ENCODE peak calls at places on chromosomes 2 and 18, in ten cellular contexts. P is transverse colon, L is IMR-90, T is uterus, Z is gastrocnemius medialis, D is heart left ventricle, Q is tibial nerve, O is HCT116, F is sigmoid colon, J is GM12878. V is an unnamed sample. For H3K36me3, the result is how much of the 10 kb centered on the place peaks cover.

GRCh38 chr2:146748046-146748445 is 1096.8 kb upstream of the ACVR2A start:
- DNase-seq in Z (no peak), F (no peak), Q (no peak), L (no peak), O (no peak), T (no peak), D (no peak), P (no peak), J (no peak), V (no peak)

GRCh38 chr2:12931211-12931844 is 214.6 kb downstream of the TRIB2 start:
- DNase-seq in L (peak), D (peak), J (no peak), F (no peak), O (peak), T (peak), Z (no peak), Q (no peak), P (no peak), V (no peak)

GRCh38 chr18:6482198-6482977 is 67.7 kb upstream of the L3MBTL4 start:
- DNase-seq in P (peak), D (peak), F (peak), T (peak), Q (peak), J (no peak), Z (peak), L (peak), O (no peak), V (peak)

GRCh38 chr2:10454505-10454904 is 6.4 kb upstream of the ODC1 start:
- DNase-seq in T (no peak), Z (peak), F (peak), J (no peak), D (no peak), L (no peak), O (no peak), Q (no peak), P (no peak), V (peak)

GRCh38 chr2:156471772-156472171 is 35.6 kb downstream of the GPD2 start:
- DNase-seq in F (no peak), T (no peak), J (no peak), Z (no peak), O (no peak), L (no peak), P (no peak), Q (no peak), D (no peak), V (no peak)

GRCh38 chr2:8087480-8087840 is 594.4 kb upstream of the ID2 start:
- DNase-seq in O (no peak), L (no peak), Q (no peak), P (no peak), F (no peak), T (no peak), Z (no peak), D (no peak), J (no peak), V (no peak)

GRCh38 chr2:179579744-179580143 is 281.7 kb downstream of the ZNF385B start:
- DNase-seq in D (no peak), F (no peak), T (no peak), P (no peak), Z (no peak), L (no peak), Q (no peak), J (no peak), O (no peak), V (no peak)

GRCh38 chr2:148282201-148282600 is 261.3 kb downstream of the MBD5 start:
- DNase-seq in Q (no peak), L (peak), J (no peak), O (no peak), Z (no peak), D (no peak), T (no peak), P (no peak), F (no peak), V (no peak)

GRCh38 chr2:75047907-75048625 is 89.6 kb downstream of the POLE4 start:
- DNase-seq in Z (peak), L (peak), J (no peak), Q (no peak), P (no peak), F (no peak), D (no peak), O (no peak), T (no peak), V (no peak)

GRCh38 chr2:114442545-114442944 is at the start of gene DPP10:
- DNase-seq in J (no peak), D (peak), Q (no peak), T (no peak), Z (no peak), O (no peak), L (peak), F (no peak), P (peak), V (no peak)

GRCh38 chr18:58993260-58993659 is 128.6 kb downstream of the ZNF532 start:
- DNase-seq in T (no peak), Z (no peak), Q (no peak), J (no peak), O (no peak), F (no peak), D (peak), P (no peak), L (peak), V (no peak)

GRCh38 chr18:31273812-31274527 is 44.0 kb upstream of the DSG1 start:
- DNase-seq in F (no peak), Q (no peak), J (no peak), L (no peak), D (no peak), T (no peak), P (peak), O (no peak), Z (no peak), V (no peak)

GRCh38 chr2:18795881-18796280 is 206.5 kb upstream of the NT5C1B start:
- DNase-seq in L (peak), J (no peak), Z (no peak), P (no peak), Q (no peak), F (no peak), O (no peak), D (no peak), T (no peak), V (no peak)

GRCh38 chr2:137928547-137929503 is 35.4 kb upstream of the HNMT start:
- DNase-seq in Q (no peak), D (no peak), O (no peak), T (no peak), P (no peak), Z (no peak), F (no peak), L (peak), J (no peak), V (no peak)

GRCh38 chr2:211085056-211085680 is 528.8 kb downstream of the CPS1 start:
- DNase-seq in Q (peak), L (peak), J (no peak), Z (no peak), D (no peak), P (no peak), O (peak), F (no peak), T (no peak), V (no peak)

GRCh38 chr2:119650206-119650605 is 28.8 kb upstream of the TMEM177 start:
- DNase-seq in Z (no peak), J (no peak), P (no peak), Q (no peak), T (no peak), D (no peak), O (no peak), F (no peak), L (no peak), V (no peak)

GRCh38 chr2:210022824-210023223 is 20.4 kb downstream of the RPE start:
- DNase-seq in O (no peak), P (no peak), T (no peak), D (no peak), Z (no peak), J (no peak), F (no peak), Q (no peak), L (no peak), V (no peak)
- H3K36me3 ChIP-seq in O (under half), P (under half), T (under half), D (half or more), Z (under half), J (under half), F (under half), Q (under half), L (under half), V (half or more)

DNA sequence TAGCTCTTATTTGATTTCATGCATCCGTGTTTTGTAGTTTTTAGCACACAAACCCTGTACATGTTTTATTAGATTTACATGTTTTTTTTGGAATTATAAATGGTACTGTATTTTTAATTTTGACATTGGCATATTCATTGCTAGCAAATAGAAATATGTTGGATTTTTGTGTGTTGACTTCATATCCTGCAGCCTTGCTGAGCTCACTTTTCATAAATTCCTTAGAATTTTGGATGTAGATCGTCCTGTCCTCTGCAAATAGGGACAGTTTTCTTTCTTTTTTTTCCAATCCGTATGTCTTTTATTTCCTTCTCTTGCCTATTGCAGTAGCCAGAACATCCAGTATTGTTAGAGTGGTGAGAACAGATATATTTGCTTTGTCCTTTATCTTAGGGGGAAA is 46.7 kb upstream of the GPR17 start:
- DNase-seq in O (no peak), T (no peak), Z (no peak), F (no peak), J (no peak), L (peak), Q (no peak), D (no peak), P (no peak), V (no peak)
- H3K27ac ChIP-seq in O (no peak), T (no peak), Z (no peak), F (no peak), J (no peak), L (no peak), Q (no peak), D (no peak), P (no peak), V (no peak)

GRCh38 chr2:187544371-187545080 is 9.7 kb downstream of the TFPI start:
- DNase-seq in T (peak), J (no peak), L (no peak), P (no peak), F (no peak), Z (no peak), Q (no peak), D (no peak), O (peak), V (no peak)

GRCh38 chr2:187542123-187542522 is 12.1 kb downstream of the TFPI start:
- DNase-seq in P (no peak), Q (no peak), F (no peak), J (no peak), Z (no peak), T (no peak), L (no peak), D (no peak), O (no peak), V (no peak)

GRCh38 chr2:187545238-187545751 is 8.9 kb downstream of the TFPI start:
- DNase-seq in O (no peak), T (no peak), Q (no peak), P (no peak), F (no peak), D (no peak), L (no peak), Z (no peak), J (no peak), V (no peak)

GRCh38 chr2:187541086-187542085 is 12.8 kb downstream of the TFPI start:
- DNase-seq in L (peak), F (no peak), J (no peak), D (peak), P (no peak), Q (peak), T (peak), Z (peak), O (peak), V (no peak)

DNA sequence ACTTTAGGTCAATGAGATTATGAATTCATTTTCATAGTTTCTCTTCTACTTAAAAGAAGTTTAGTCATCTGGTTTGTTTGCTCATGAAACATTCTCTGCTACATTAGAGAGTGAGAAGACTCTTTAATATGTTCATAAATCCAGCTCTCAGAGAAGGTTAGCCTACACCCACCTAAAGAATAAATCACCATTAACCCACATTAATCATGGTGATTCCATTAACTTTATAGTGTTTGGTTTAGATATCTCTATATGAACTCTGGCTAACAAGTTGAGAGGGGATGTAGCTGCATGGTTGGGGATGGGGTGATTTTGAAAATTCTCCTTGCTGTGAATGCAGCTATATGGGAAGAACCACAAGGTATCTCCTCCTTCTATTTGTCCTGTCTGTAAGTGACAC is 10.7 kb downstream of the TFPI start:
- DNase-seq in J (no peak), Q (no peak), T (no peak), P (no peak), O (no peak), Z (no peak), D (no peak), F (no peak), L (no peak), V (no peak)
- TF ChIP-seq POLR2A in J (no peak), Q (no peak), T (no peak), P (no peak), O (no peak), Z (no peak), D (no peak), F (no peak), L (no peak), V (no peak)

GRCh38 chr2:86031606-86032005 is 74.1 kb downstream of the POLR1A start:
- DNase-seq in D (no peak), P (no peak), Q (no peak), Z (peak), J (no peak), T (no peak), O (no peak), F (no peak), L (no peak), V (no peak)
- H3K36me3 ChIP-seq in D (half or more), P (under half), Q (under half), Z (under half), J (half or more), T (under half), O (half or more), F (under half), L (half or more), V (half or more)

GRCh38 chr2:237665713-237666143 is 38.3 kb downstream of the LRRFIP1 start:
- DNase-seq in J (no peak), L (no peak), O (no peak), F (no peak), Q (no peak), T (no peak), P (no peak), Z (no peak), D (no peak), V (no peak)

GRCh38 chr2:237664151-237664550 is 36.8 kb downstream of the LRRFIP1 start:
- DNase-seq in T (no peak), J (no peak), Z (peak), F (no peak), L (no peak), Q (no peak), D (no peak), P (no peak), O (no peak), V (no peak)

GRCh38 chr2:237662671-237663093 is 35.3 kb downstream of the LRRFIP1 start:
- DNase-seq in L (peak), T (peak), D (peak), Q (peak), Z (peak), O (peak), J (no peak), F (peak), P (peak), V (peak)

GRCh38 chr2:237661799-237662328 is 34.5 kb downstream of the LRRFIP1 start:
- DNase-seq in L (no peak), Z (no peak), P (no peak), D (no peak), F (peak), T (peak), Q (no peak), O (no peak), J (no peak), V (no peak)

GRCh38 chr2:237663517-237663916 is 36.1 kb downstream of the LRRFIP1 start:
- DNase-seq in J (no peak), L (no peak), F (no peak), D (no peak), T (no peak), O (no peak), Z (no peak), Q (no peak), P (no peak), V (no peak)
- H3K27ac ChIP-seq in J (no peak), L (no peak), F (peak), D (peak), T (peak), O (no peak), Z (peak), Q (no peak), P (peak), V (peak)

GRCh38 chr2:138949517-138949916 is 169.3 kb upstream of the NXPH2 start:
- DNase-seq in L (no peak), J (no peak), O (peak), Z (no peak), Q (no peak), T (no peak), D (no peak), F (no peak), P (no peak), V (no peak)

GRCh38 chr2:138942466-138942865 is 162.3 kb upstream of the NXPH2 start:
- DNase-seq in Z (no peak), P (no peak), F (no peak), J (no peak), Q (no peak), T (no peak), L (no peak), O (no peak), D (no peak), V (no peak)

DNA sequence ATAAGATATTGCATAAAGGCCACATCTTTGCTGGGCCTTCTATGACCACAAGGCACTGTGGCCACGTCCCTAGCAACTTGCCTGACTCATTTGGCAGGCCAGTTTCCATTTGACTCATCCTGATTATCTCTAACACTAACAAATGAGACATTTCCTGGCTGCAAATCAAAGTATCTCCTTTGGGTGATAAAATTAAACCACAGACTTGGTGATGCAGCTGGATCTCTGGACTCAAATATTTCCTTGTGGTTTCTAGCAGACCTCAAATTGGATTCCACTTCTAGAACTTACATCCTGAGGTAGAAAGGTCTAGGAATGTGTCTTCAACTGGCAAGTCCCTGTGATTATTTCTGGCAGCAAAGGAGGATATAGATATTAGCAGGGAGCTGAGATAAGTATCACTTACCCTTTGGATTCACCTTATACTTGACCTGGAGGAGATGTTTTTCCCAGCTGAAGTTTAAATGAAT is 167.9 kb upstream of the NXPH2 start:
- DNase-seq in L (peak), P (no peak), T (no peak), F (no peak), J (no peak), O (peak), D (peak), Q (peak), Z (peak), V (no peak)
- TF ChIP-seq POLR2A in L (no peak), P (no peak), T (no peak), F (no peak), J (no peak), O (no peak), D (no peak), Q (no peak), Z (no peak), V (no peak)

GRCh38 chr2:120955427-120955826 is 219.8 kb downstream of the GLI2 start:
- DNase-seq in Z (no peak), D (no peak), P (no peak), L (peak), T (no peak), O (no peak), J (no peak), Q (no peak), F (no peak), V (no peak)
- H3K36me3 ChIP-seq in Z (under half), D (under half), P (under half), L (half or more), T (under half), O (under half), J (under half), Q (under half), F (under half), V (under half)

GRCh38 chr2:144330951-144331651 is 188.8 kb downstream of the ZEB2 start:
- DNase-seq in F (no peak), T (no peak), L (peak), P (no peak), O (no peak), Q (no peak), Z (no peak), J (no peak), D (no peak), V (no peak)
- H3K27ac ChIP-seq in F (peak), T (peak), L (peak), P (peak), O (peak), Q (peak), Z (peak), J (peak), D (peak), V (no peak)

DNA sequence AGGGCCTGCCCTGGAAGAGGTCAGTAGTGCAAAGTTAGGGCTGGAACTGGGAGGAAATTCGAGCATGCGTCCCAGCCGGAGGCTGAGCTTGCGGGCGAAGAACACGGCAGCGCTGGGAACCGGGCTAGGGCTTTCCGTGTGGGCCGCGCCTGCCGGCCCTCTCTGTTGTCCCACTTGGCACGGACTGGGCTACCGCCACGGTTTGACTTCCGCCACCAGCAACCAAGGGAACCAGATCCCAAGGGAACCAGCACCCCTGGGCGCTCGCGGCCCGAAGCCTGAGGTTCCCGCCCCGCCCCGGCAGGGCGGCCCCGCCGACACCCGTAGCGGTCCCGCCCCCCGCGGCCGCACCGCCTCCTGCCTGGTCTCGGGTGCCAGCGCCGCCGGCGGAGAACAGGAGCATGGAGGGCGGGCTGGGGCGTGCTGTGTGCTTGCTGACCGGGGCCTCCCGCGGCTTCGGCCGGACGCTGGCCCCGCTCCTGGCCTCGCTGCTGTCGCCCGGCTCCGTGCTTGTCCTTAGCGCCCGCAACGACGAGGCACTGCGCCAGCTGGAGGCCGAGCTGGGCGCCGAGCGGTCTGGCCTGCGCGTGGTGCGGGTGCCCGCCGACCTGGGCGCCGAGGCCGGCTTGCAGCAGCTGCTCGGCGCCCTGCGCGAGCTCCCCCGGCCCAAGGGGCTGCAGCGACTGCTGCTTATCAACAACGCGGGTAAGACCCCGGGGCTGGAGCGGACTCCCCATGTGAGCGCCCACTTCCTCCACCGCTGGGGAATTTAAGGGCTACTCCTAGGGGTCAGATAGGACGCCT is at the start of gene SPR:
- DNase-seq in O (peak), L (peak), J (no peak), D (peak), T (peak), P (peak), Q (peak), Z (peak), F (peak), V (peak)
- TF ChIP-seq POLR2A in O (peak), L (no peak), J (no peak), D (no peak), T (no peak), P (no peak), Q (peak), Z (no peak), F (no peak), V (no peak)